ENCODE peak calls at places on chromosomes 12 and 14, in seven cellular contexts. A is astrocyte of the spinal cord, P is endodermal cell, S is tibial artery, K is AG10803, X is GM23248, V is GM23338. M is an unnamed sample.
A peak's percentile ranks its signal among the peaks of the same experiment; 100 is the strongest.

GRCh38 chr12:52602552-52602951 is 1.3 kb upstream of the KRT72 start:
- DNase-seq in S (no peak), X (no peak), A (no peak), K (no peak), V (no peak), P (peak; percentile 34), M (no peak)

GRCh38 chr14:103094406-103095209 is at the start of gene EXOC3L4:
- DNase-seq in X (no peak), V (no peak), P (no peak), K (no peak), S (no peak), A (no peak), M (no peak)

GRCh38 chr14:61406670-61407069 is 85.3 kb downstream of the PRKCH start:
- DNase-seq in K (no peak), P (no peak), A (no peak), S (no peak), X (no peak), V (no peak), M (no peak)

GRCh38 chr12:75289678-75290200 is 40.4 kb downstream of the CAPS2 start:
- DNase-seq in K (peak; percentile 22), A (peak; percentile 53), V (no peak), P (no peak), S (no peak), X (peak; percentile 47), M (no peak)

GRCh38 chr12:104649217-104649834 is 192.6 kb downstream of the CHST11 start:
- DNase-seq in V (no peak), X (no peak), S (no peak), K (no peak), P (no peak), A (no peak), M (no peak)

GRCh38 chr12:70427611-70428010 is 61.5 kb downstream of the KCNMB4 start:
- DNase-seq in S (no peak), V (no peak), K (peak; percentile 48), X (peak; percentile 73), A (no peak), P (no peak), M (no peak)

GRCh38 chr12:79373896-79374499 is 316.8 kb downstream of the PAWR start:
- DNase-seq in V (peak; percentile 75), A (peak; percentile 29), S (no peak), X (peak; percentile 56), K (peak; percentile 16), P (peak; percentile 90), M (no peak)

GRCh38 chr14:22974530-22975313 is 7.6 kb downstream of the AJUBA start:
- DNase-seq in P (no peak), S (no peak), K (no peak), A (no peak), V (no peak), X (no peak), M (no peak)

GRCh38 chr12:60231301-60231700 is 635.5 kb downstream of the SLC16A7 start:
- DNase-seq in P (no peak), X (no peak), K (peak; percentile 17), V (peak; percentile 40), S (no peak), A (no peak), M (no peak)

GRCh38 chr12:57739387-57739786 is 845 bp upstream of the AGAP2 start:
- DNase-seq in V (no peak), A (no peak), P (no peak), X (no peak), S (no peak), K (no peak), M (no peak)

GRCh38 chr12:57738661-57739237 is at the start of gene AGAP2:
- DNase-seq in A (no peak), S (no peak), K (no peak), V (peak; percentile 92), X (peak; percentile 27), P (peak; percentile 89), M (no peak)

GRCh38 chr12:57736743-57737466 is 1.6 kb downstream of the AGAP2 start:
- DNase-seq in P (peak; percentile 78), V (peak; percentile 46), S (no peak), K (no peak), X (peak; percentile 30), A (no peak), M (no peak)

GRCh38 chr12:57737467-57738141 is 938 bp downstream of the AGAP2 start:
- DNase-seq in P (peak; percentile 85), V (peak; percentile 58), X (peak; percentile 67), K (no peak), S (no peak), A (no peak), M (no peak)

DNA sequence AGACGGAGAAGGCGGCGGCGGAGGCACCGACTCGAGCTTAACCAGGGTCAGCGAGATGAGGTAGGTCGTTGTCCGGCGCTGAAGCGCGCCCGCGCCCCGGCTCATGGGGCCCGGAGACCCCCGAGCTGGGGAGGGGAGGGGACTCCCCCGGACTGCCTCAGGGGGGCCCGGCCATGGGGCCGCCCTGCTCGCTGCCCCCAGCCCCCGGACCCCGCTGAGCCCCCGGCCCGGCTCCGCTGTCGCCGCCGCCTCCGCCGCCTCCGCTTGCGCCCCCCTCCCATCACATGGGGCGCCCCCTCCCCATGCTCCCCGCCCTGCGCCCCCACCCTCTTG is 434 bp downstream of the AGAP2 start:
- DNase-seq in P (no peak), X (no peak), A (no peak), S (no peak), V (no peak), K (no peak), M (no peak)
- H3K4me3 ChIP-seq in P (no peak overlapping the region), X (peak overlapping the region; percentile 53), A (no peak overlapping the region), S (peak overlapping the region; percentile 47), V (peak overlapping the region; percentile 62), K (peak overlapping the region; percentile 15), M (peak overlapping the region; percentile 38)

DNA sequence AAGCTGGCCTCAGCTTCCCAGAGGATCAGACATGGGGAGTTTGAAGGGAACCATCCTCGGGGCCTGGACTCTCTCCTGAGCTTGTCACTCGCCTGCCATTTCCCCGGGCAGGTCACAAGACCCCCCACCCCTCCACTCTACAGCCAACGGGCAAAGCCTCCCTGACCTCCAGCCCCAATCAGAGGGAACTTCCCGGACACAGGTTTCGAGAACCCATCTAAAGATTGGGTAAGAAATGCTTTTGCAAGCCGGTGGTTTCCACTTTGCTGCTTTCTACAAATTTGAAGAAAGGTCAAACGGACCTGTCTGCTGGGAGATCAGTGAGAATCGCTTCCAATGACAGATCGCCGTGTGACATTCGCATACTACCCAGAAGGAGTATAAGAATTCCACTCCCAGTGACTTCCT is 89.6 kb downstream of the SCARB1 start:
- DNase-seq in X (peak; percentile 33), S (no peak), A (no peak), P (no peak), V (no peak), K (no peak), M (no peak)
- H3K4me3 ChIP-seq in X (peak overlapping the region; percentile 60), S (peak overlapping the region; percentile 21), A (peak overlapping the region; percentile 18), P (no peak overlapping the region), V (no peak overlapping the region), K (peak overlapping the region; percentile 31), M (no peak overlapping the region)

GRCh38 chr12:32501835-32502333 is 102.5 kb downstream of the FGD4 start:
- DNase-seq in A (peak; percentile 79), P (peak; percentile 95), S (peak; percentile 36), X (peak; percentile 72), V (peak; percentile 96), K (peak; percentile 82), M (no peak)

GRCh38 chr12:32505067-32505466 is 105.7 kb downstream of the FGD4 start:
- DNase-seq in S (no peak), X (no peak), P (no peak), A (no peak), K (no peak), V (no peak), M (no peak)

GRCh38 chr12:32504626-32505025 is 105.3 kb downstream of the FGD4 start:
- DNase-seq in S (no peak), K (no peak), X (no peak), A (no peak), V (no peak), P (no peak), M (no peak)

GRCh38 chr12:32505546-32505945 is 106.2 kb downstream of the FGD4 start:
- DNase-seq in P (no peak), V (no peak), K (no peak), X (no peak), S (no peak), A (no peak), M (no peak)

GRCh38 chr12:32502693-32503510 is 103.5 kb downstream of the FGD4 start:
- DNase-seq in X (peak; percentile 80), K (peak; percentile 91), P (no peak), A (peak; percentile 38), S (peak; percentile 58), V (peak; percentile 43), M (no peak)
- H3K4me3 ChIP-seq in X (no peak overlapping the region), K (no peak overlapping the region), P (peak overlapping the region; percentile 80), A (no peak overlapping the region), S (no peak overlapping the region), V (peak overlapping the region; percentile 37), M (no peak overlapping the region)

DNA sequence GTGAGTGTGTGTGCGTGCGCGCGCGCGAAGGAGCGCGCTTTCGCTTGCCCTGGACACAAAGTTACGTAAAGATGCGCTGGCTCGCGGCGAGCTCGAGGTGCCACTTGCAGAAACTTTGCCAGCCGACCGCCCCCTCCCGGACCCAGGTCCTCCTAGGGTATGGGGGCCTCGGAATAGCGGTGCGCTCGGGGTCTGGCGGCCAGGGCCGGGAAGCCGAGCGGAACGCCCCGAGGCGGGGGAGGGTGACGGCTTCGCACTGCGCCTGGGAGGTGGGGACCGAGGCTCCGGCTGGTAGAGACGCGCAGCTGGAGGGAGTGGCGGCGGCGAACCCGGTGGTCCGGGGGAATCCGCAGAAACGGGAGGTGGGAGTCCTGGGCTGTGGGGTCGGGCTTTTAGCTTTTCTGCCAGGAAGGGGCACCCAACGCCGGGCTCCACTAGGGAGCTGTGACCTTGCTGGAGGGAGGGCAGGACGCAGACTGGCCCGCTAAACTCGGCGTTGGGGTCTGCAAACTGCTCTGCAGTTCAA is 837 bp downstream of the RFX4 start:
- DNase-seq in X (peak; percentile 41), A (no peak), K (peak; percentile 21), V (peak; percentile 56), P (peak; percentile 86), S (no peak), M (no peak)
- H3K4me3 ChIP-seq in X (peak overlapping the region; percentile 58), A (peak overlapping the region; percentile 5), K (peak overlapping the region; percentile 40), V (peak overlapping the region; percentile 74), P (peak overlapping the region; percentile 79), S (peak overlapping the region; percentile 47), M (no peak overlapping the region)

DNA sequence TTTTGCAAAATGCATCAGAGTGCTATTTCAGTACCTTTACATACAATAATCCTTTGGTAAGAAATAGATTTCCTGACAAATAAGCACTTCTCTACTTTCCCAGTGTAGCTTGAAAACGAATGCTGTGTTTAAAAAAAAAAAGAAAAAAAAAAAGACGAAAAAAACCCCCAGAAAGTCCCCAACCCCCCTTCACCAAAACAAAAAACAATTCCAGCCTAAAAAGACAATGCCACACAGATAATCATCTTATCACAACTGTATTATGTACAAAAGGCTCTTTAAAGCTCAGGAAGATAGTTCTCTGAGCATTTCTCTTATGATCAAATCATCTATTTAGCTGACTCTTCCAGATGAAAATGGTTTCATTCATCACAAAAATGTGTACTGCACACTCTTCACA is 1.6 kb downstream of the FERMT2 start:
- DNase-seq in K (no peak), S (no peak), A (no peak), V (no peak), P (no peak), X (no peak), M (no peak)
- H3K4me3 ChIP-seq in K (peak overlapping the region; percentile 98), S (peak overlapping the region; percentile 85), A (peak overlapping the region; percentile 92), V (peak overlapping the region; percentile 88), P (peak overlapping the region; percentile 90), X (peak overlapping the region; percentile 94), M (peak overlapping the region; percentile 93)

GRCh38 chr14:104144911-104145825 is 6.8 kb downstream of the KIF26A start:
- DNase-seq in V (no peak), S (no peak), A (no peak), P (peak; percentile 40), X (no peak), K (no peak), M (no peak)
- H3K4me3 ChIP-seq in V (no peak overlapping the region), S (no peak overlapping the region), A (no peak overlapping the region), P (no peak overlapping the region), X (no peak overlapping the region), K (no peak overlapping the region), M (no peak overlapping the region)